ENCODE peak calls at places on chromosomes 13 and 19, in seven cellular contexts. One of them, this sample, is unnamed.

GRCh38 chr19:19120308-19121156 is 17.7 kb downstream of the TMEM161A start:
- DNase-seq in CD4-positive, alpha-beta memory T cell: no peak
- DNase-seq in mucosa of descending colon: peak
- DNase-seq in tibial artery: no peak
- DNase-seq in NB4: peak
- DNase-seq in cardiac fibroblast: peak
- DNase-seq in pancreas: no peak
- DNase-seq in this sample: no peak

GRCh38 chr19:46785980-46786235 is 2.5 kb downstream of the SLC1A5 start:
- DNase-seq in CD4-positive, alpha-beta memory T cell: no peak
- DNase-seq in cardiac fibroblast: no peak
- DNase-seq in tibial artery: no peak
- DNase-seq in mucosa of descending colon: no peak
- DNase-seq in pancreas: no peak
- DNase-seq in NB4: no peak
- DNase-seq in this sample: no peak

GRCh38 chr19:55179570-55180484 is at the start of gene SYT5:
- DNase-seq in cardiac fibroblast: peak
- DNase-seq in NB4: peak
- DNase-seq in tibial artery: no peak
- DNase-seq in CD4-positive, alpha-beta memory T cell: peak
- DNase-seq in pancreas: peak
- DNase-seq in mucosa of descending colon: peak
- DNase-seq in this sample: no peak

GRCh38 chr19:41887711-41888382 is 4.9 kb downstream of the ARHGEF1 start:
- DNase-seq in CD4-positive, alpha-beta memory T cell: peak
- DNase-seq in pancreas: no peak
- DNase-seq in mucosa of descending colon: peak
- DNase-seq in NB4: peak
- DNase-seq in tibial artery: no peak
- DNase-seq in cardiac fibroblast: no peak
- DNase-seq in this sample: no peak

GRCh38 chr19:15463865-15464371 is 426 bp downstream of the RASAL3 start:
- DNase-seq in pancreas: peak
- DNase-seq in cardiac fibroblast: no peak
- DNase-seq in NB4: peak
- DNase-seq in mucosa of descending colon: peak
- DNase-seq in tibial artery: no peak
- DNase-seq in CD4-positive, alpha-beta memory T cell: peak
- DNase-seq in this sample: no peak

GRCh38 chr13:99322297-99323103 is 15.3 kb upstream of the GPR183 start:
- DNase-seq in CD4-positive, alpha-beta memory T cell: peak
- DNase-seq in NB4: peak
- DNase-seq in tibial artery: no peak
- DNase-seq in pancreas: no peak
- DNase-seq in mucosa of descending colon: no peak
- DNase-seq in cardiac fibroblast: peak
- DNase-seq in this sample: no peak

GRCh38 chr19:40249201-40249600 is 22.7 kb upstream of the CCNP start:
- DNase-seq in mucosa of descending colon: no peak
- DNase-seq in cardiac fibroblast: no peak
- DNase-seq in tibial artery: no peak
- DNase-seq in CD4-positive, alpha-beta memory T cell: no peak
- DNase-seq in NB4: no peak
- DNase-seq in pancreas: no peak
- DNase-seq in this sample: no peak

GRCh38 chr19:2858864-2859263 is 8.3 kb upstream of the ZNF556 start:
- DNase-seq in NB4: no peak
- DNase-seq in tibial artery: no peak
- DNase-seq in CD4-positive, alpha-beta memory T cell: no peak
- DNase-seq in mucosa of descending colon: no peak
- DNase-seq in cardiac fibroblast: no peak
- DNase-seq in pancreas: no peak
- DNase-seq in this sample: no peak

GRCh38 chr19:1529430-1529816 is 5.5 kb downstream of the PLK5 start:
- DNase-seq in NB4: no peak
- DNase-seq in tibial artery: no peak
- DNase-seq in mucosa of descending colon: no peak
- DNase-seq in CD4-positive, alpha-beta memory T cell: no peak
- DNase-seq in pancreas: no peak
- DNase-seq in cardiac fibroblast: no peak
- DNase-seq in this sample: no peak

GRCh38 chr19:57363734-57364181 is 407 bp downstream of the TRAPPC2B start:
- DNase-seq in CD4-positive, alpha-beta memory T cell: no peak
- DNase-seq in cardiac fibroblast: no peak
- DNase-seq in NB4: peak
- DNase-seq in pancreas: no peak
- DNase-seq in tibial artery: no peak
- DNase-seq in mucosa of descending colon: no peak
- DNase-seq in this sample: no peak

GRCh38 chr19:4139614-4140236 is 13.7 kb upstream of the CREB3L3 start:
- DNase-seq in cardiac fibroblast: peak
- DNase-seq in tibial artery: peak
- DNase-seq in NB4: peak
- DNase-seq in pancreas: peak
- DNase-seq in mucosa of descending colon: peak
- DNase-seq in CD4-positive, alpha-beta memory T cell: peak
- DNase-seq in this sample: peak

GRCh38 chr13:33205804-33206221 is 79.7 kb downstream of the STARD13 start:
- DNase-seq in mucosa of descending colon: no peak
- DNase-seq in cardiac fibroblast: peak
- DNase-seq in CD4-positive, alpha-beta memory T cell: no peak
- DNase-seq in pancreas: no peak
- DNase-seq in tibial artery: peak
- DNase-seq in NB4: no peak
- DNase-seq in this sample: no peak

GRCh38 chr13:76293346-76293745 is 592.9 kb downstream of the KCTD12 start:
- DNase-seq in CD4-positive, alpha-beta memory T cell: no peak
- DNase-seq in mucosa of descending colon: no peak
- DNase-seq in pancreas: no peak
- DNase-seq in NB4: no peak
- DNase-seq in tibial artery: no peak
- DNase-seq in cardiac fibroblast: peak
- DNase-seq in this sample: no peak

GRCh38 chr19:56477429-56478338 is 539 bp upstream of the ZNF667 start:
- DNase-seq in cardiac fibroblast: peak
- DNase-seq in NB4: no peak
- DNase-seq in pancreas: peak
- DNase-seq in tibial artery: peak
- DNase-seq in mucosa of descending colon: peak
- DNase-seq in CD4-positive, alpha-beta memory T cell: peak
- DNase-seq in this sample: peak

GRCh38 chr13:73800011-73800410 is 334.2 kb downstream of the KLF12 start:
- DNase-seq in tibial artery: no peak
- DNase-seq in CD4-positive, alpha-beta memory T cell: no peak
- DNase-seq in mucosa of descending colon: no peak
- DNase-seq in cardiac fibroblast: no peak
- DNase-seq in NB4: no peak
- DNase-seq in pancreas: no peak
- DNase-seq in this sample: no peak

GRCh38 chr19:41308450-41309224 is 1.3 kb upstream of the CCDC97 start:
- DNase-seq in tibial artery: peak
- DNase-seq in pancreas: peak
- DNase-seq in CD4-positive, alpha-beta memory T cell: peak
- DNase-seq in mucosa of descending colon: peak
- DNase-seq in NB4: peak
- DNase-seq in cardiac fibroblast: peak
- DNase-seq in this sample: peak

GRCh38 chr13:75544681-75545333 is 4.8 kb upstream of the UCHL3 start:
- DNase-seq in CD4-positive, alpha-beta memory T cell: no peak
- DNase-seq in tibial artery: no peak
- DNase-seq in mucosa of descending colon: no peak
- DNase-seq in NB4: peak
- DNase-seq in pancreas: no peak
- DNase-seq in cardiac fibroblast: peak
- DNase-seq in this sample: no peak

DNA sequence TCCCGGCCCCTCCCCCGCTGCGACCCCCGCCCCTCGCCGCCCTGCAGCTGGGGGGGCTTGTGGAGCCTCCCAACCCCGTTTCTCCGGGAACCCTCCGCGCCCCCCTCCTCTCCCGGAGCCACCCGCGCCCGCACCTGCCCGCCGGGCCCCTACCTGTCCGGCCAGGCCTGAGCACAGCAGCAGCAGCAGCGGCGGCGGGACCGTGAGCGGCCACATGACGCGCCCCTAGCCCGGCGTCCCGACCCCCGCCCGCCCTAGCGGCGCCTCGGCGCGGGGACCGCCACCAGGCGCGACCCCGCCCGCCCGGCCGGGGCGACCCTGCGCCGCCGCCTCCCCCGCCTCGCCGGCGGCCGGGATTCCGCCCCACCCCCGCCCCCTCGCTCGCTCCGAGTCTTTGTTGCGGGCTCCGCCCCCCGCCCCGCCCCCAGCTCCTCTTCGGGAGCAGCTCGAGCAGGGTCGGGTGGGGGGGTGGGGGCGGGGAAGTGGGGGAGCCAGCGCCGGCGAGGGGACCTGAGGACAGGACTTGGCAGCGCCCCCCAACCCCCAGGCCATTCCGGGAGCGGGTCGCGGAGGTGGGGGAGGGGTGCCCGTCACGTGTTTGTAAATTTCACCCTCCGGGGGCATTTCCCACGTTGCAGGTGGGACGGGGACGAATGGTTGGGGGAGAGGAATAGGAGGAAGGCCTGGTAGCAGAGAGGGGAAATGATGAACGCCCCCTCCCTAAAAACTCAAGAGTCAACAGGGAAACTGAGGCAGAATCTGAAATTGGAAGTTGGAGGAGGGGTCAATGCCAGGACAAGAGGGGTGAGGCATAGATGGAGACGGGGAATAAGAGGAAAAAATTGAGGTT is at the start of gene OLFM2:
- DNase-seq in cardiac fibroblast: no peak
- DNase-seq in CD4-positive, alpha-beta memory T cell: no peak
- DNase-seq in NB4: no peak
- DNase-seq in mucosa of descending colon: no peak
- DNase-seq in pancreas: peak
- DNase-seq in tibial artery: no peak
- DNase-seq in this sample: no peak
- H3K4me3 ChIP-seq in cardiac fibroblast: no peak
- H3K4me3 ChIP-seq in CD4-positive, alpha-beta memory T cell: no peak
- H3K4me3 ChIP-seq in NB4: no peak
- H3K4me3 ChIP-seq in mucosa of descending colon: no peak
- H3K4me3 ChIP-seq in pancreas: peak
- H3K4me3 ChIP-seq in tibial artery: peak
- H3K4me3 ChIP-seq in this sample: peak

DNA sequence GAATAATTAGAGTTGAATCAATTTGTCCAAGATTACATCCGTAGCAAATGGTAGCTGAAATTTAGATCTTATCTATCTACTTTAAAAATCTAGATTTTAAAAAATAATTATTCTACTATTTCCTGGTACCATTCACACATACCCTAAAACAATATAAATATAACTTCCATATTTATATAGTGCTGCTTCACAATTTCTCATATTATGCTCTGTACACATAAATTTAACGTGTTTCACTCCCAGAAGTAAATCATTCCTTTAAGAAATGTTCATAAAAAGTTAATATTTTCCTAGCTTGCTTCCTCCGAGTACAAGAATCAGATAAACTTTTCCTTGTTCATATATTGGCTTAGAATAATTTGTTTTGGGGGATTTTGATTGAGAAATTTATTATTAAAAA is 857.0 kb upstream of the SPRY2 start:
- DNase-seq in cardiac fibroblast: no peak
- DNase-seq in mucosa of descending colon: no peak
- DNase-seq in tibial artery: no peak
- DNase-seq in pancreas: no peak
- DNase-seq in NB4: no peak
- DNase-seq in CD4-positive, alpha-beta memory T cell: no peak
- DNase-seq in this sample: no peak
- H3K4me3 ChIP-seq in cardiac fibroblast: no peak
- H3K4me3 ChIP-seq in mucosa of descending colon: no peak
- H3K4me3 ChIP-seq in tibial artery: no peak
- H3K4me3 ChIP-seq in pancreas: no peak
- H3K4me3 ChIP-seq in NB4: no peak
- H3K4me3 ChIP-seq in CD4-positive, alpha-beta memory T cell: no peak
- H3K4me3 ChIP-seq in this sample: no peak

GRCh38 chr13:48782429-48782840 is 128.7 kb downstream of the CYSLTR2 start:
- DNase-seq in NB4: no peak
- DNase-seq in pancreas: no peak
- DNase-seq in CD4-positive, alpha-beta memory T cell: no peak
- DNase-seq in tibial artery: no peak
- DNase-seq in mucosa of descending colon: no peak
- DNase-seq in cardiac fibroblast: no peak
- DNase-seq in this sample: no peak

GRCh38 chr13:48784906-48785555 is 131.3 kb downstream of the CYSLTR2 start:
- DNase-seq in mucosa of descending colon: no peak
- DNase-seq in tibial artery: no peak
- DNase-seq in NB4: no peak
- DNase-seq in cardiac fibroblast: no peak
- DNase-seq in CD4-positive, alpha-beta memory T cell: no peak
- DNase-seq in pancreas: no peak
- DNase-seq in this sample: no peak

GRCh38 chr13:48783831-48784230 is 130.1 kb downstream of the CYSLTR2 start:
- DNase-seq in mucosa of descending colon: no peak
- DNase-seq in tibial artery: no peak
- DNase-seq in cardiac fibroblast: no peak
- DNase-seq in NB4: no peak
- DNase-seq in pancreas: no peak
- DNase-seq in CD4-positive, alpha-beta memory T cell: no peak
- DNase-seq in this sample: no peak

GRCh38 chr13:48780713-48781341 is 127.1 kb downstream of the CYSLTR2 start:
- DNase-seq in pancreas: no peak
- DNase-seq in tibial artery: no peak
- DNase-seq in mucosa of descending colon: no peak
- DNase-seq in cardiac fibroblast: no peak
- DNase-seq in NB4: no peak
- DNase-seq in CD4-positive, alpha-beta memory T cell: no peak
- DNase-seq in this sample: no peak

GRCh38 chr13:48783181-48783630 is 129.5 kb downstream of the CYSLTR2 start:
- DNase-seq in tibial artery: peak
- DNase-seq in mucosa of descending colon: peak
- DNase-seq in pancreas: no peak
- DNase-seq in NB4: peak
- DNase-seq in CD4-positive, alpha-beta memory T cell: no peak
- DNase-seq in cardiac fibroblast: peak
- DNase-seq in this sample: peak
- H3K4me3 ChIP-seq in tibial artery: no peak
- H3K4me3 ChIP-seq in mucosa of descending colon: no peak
- H3K4me3 ChIP-seq in pancreas: no peak
- H3K4me3 ChIP-seq in NB4: no peak
- H3K4me3 ChIP-seq in CD4-positive, alpha-beta memory T cell: no peak
- H3K4me3 ChIP-seq in cardiac fibroblast: no peak
- H3K4me3 ChIP-seq in this sample: no peak

GRCh38 chr13:68019901-68020300 is 789.8 kb upstream of the PCDH9 start:
- DNase-seq in mucosa of descending colon: no peak
- DNase-seq in cardiac fibroblast: no peak
- DNase-seq in tibial artery: no peak
- DNase-seq in pancreas: no peak
- DNase-seq in CD4-positive, alpha-beta memory T cell: no peak
- DNase-seq in NB4: no peak
- DNase-seq in this sample: no peak
- H3K4me3 ChIP-seq in mucosa of descending colon: no peak
- H3K4me3 ChIP-seq in cardiac fibroblast: no peak
- H3K4me3 ChIP-seq in tibial artery: no peak
- H3K4me3 ChIP-seq in pancreas: no peak
- H3K4me3 ChIP-seq in CD4-positive, alpha-beta memory T cell: no peak
- H3K4me3 ChIP-seq in NB4: no peak
- H3K4me3 ChIP-seq in this sample: no peak